ENCODE peak calls at places on chromosomes 5 and 9, in ten cellular contexts. L is erythroblast, Q is A549, F is heart left ventricle, S is IMR-90, C is transverse colon, K is tibial nerve, U is adrenal gland, W is breast epithelium, T is uterus. Z is an unnamed sample.

GRCh38 chr5:115484368-115484767 is 60.2 kb downstream of the FEM1C start:
- DNase-seq in C (no peak), S (no peak), K (no peak), U (no peak), W (no peak), T (no peak), F (no peak), L (no peak), Q (no peak), Z (no peak)

GRCh38 chr9:100601216-100601615 is 23.3 kb downstream of the CAVIN4 start:
- DNase-seq in Q (peak; percentile 54), W (no peak), S (peak; percentile 55), C (peak; percentile 49), L (peak; percentile 43), U (peak; percentile 62), T (no peak), F (no peak), K (no peak), Z (peak; percentile 63)

GRCh38 chr5:57277085-57277484 is 103.2 kb downstream of the GPBP1 start:
- DNase-seq in W (no peak), F (no peak), U (no peak), C (no peak), L (peak; percentile 20), S (peak; percentile 40), T (no peak), K (no peak), Q (peak; percentile 28), Z (peak; percentile 10)

GRCh38 chr5:153523196-153523595 is 32.7 kb downstream of the GRIA1 start:
- DNase-seq in K (no peak), Q (no peak), W (no peak), U (no peak), S (peak; percentile 51), T (no peak), L (no peak), F (no peak), C (no peak), Z (no peak)

GRCh38 chr9:1876891-1877496 is 138.2 kb upstream of the SMARCA2 start:
- DNase-seq in W (no peak), S (no peak), C (no peak), T (no peak), K (no peak), L (no peak), F (no peak), U (no peak), Q (no peak), Z (no peak)

GRCh38 chr9:134639994-134640393 is 1.6 kb upstream of the COL5A1 start:
- DNase-seq in L (no peak), U (no peak), T (no peak), W (no peak), S (no peak), Q (no peak), C (no peak), K (no peak), F (no peak), Z (no peak)

GRCh38 chr5:132459031-132459982 is 31.3 kb downstream of the IRF1 start:
- DNase-seq in T (no peak), K (no peak), W (no peak), U (peak; percentile 56), F (no peak), Q (no peak), S (peak; percentile 75), C (peak; percentile 60), L (peak; percentile 78), Z (no peak)

GRCh38 chr5:180099733-180100611 is 28.4 kb upstream of the RNF130 start:
- DNase-seq in L (no peak), U (no peak), T (no peak), W (no peak), F (no peak), Q (no peak), S (no peak), C (no peak), K (no peak), Z (no peak)

GRCh38 chr5:31554552-31554951 is 22.5 kb downstream of the C5orf22 start:
- DNase-seq in C (no peak), L (no peak), U (no peak), S (peak; percentile 37), F (no peak), K (no peak), W (no peak), T (no peak), Q (no peak), Z (no peak)

GRCh38 chr5:173477320-173478055 is 139.0 kb downstream of the BOD1 start:
- DNase-seq in T (no peak), U (no peak), S (peak; percentile 93), W (no peak), Q (no peak), F (no peak), L (no peak), C (no peak), K (no peak), Z (no peak)

GRCh38 chr5:172453206-172453985 is 929 bp downstream of the SH3PXD2B start:
- DNase-seq in L (no peak), U (peak; percentile 83), S (peak; percentile 74), Q (peak; percentile 75), K (no peak), F (no peak), W (no peak), T (peak; percentile 75), C (peak; percentile 43), Z (no peak)

GRCh38 chr5:172455087-172455381 is 709 bp upstream of the SH3PXD2B start:
- DNase-seq in Q (no peak), U (no peak), L (no peak), T (no peak), C (peak; percentile 10), W (no peak), K (no peak), S (no peak), F (no peak), Z (no peak)

GRCh38 chr5:172453986-172454354 is 355 bp downstream of the SH3PXD2B start:
- DNase-seq in S (no peak), W (no peak), Q (peak; percentile 27), L (no peak), U (peak; percentile 68), F (peak; percentile 60), T (peak; percentile 69), C (peak; percentile 42), K (no peak), Z (no peak)

GRCh38 chr5:172455511-172456061 is 1.3 kb upstream of the SH3PXD2B start:
- DNase-seq in S (peak; percentile 70), U (peak; percentile 76), Q (no peak), L (no peak), C (peak; percentile 9), F (peak; percentile 50), T (peak; percentile 62), K (no peak), W (no peak), Z (no peak)

GRCh38 chr5:172454355-172455086 is at the start of gene SH3PXD2B:
- DNase-seq in C (peak; percentile 65), L (peak; percentile 18), Q (peak; percentile 73), F (peak; percentile 77), K (no peak), T (peak; percentile 66), S (no peak), U (peak; percentile 83), W (no peak), Z (peak; percentile 61)
- TF ChIP-seq POLR2A in C (no peak), L (no peak), Q (peak; percentile 68), F (no peak), K (peak; percentile 88), T (peak; percentile 80), S (peak; percentile 24), U (peak; percentile 82), W (no peak), Z (peak; percentile 50)

GRCh38 chr5:140549237-140550144 is 2.0 kb downstream of the EIF4EBP3 start:
- DNase-seq in U (peak; percentile 82), K (no peak), L (peak; percentile 53), C (peak; percentile 81), T (peak; percentile 49), S (peak; percentile 41), Q (no peak), W (no peak), F (peak; percentile 67), Z (no peak)
- TF ChIP-seq POLR2A in U (no peak), K (no peak), L (peak; percentile 42), C (peak; percentile 36), T (no peak), S (no peak), Q (no peak), W (no peak), F (no peak), Z (no peak)

GRCh38 chr9:127586537-127586936 is 25.5 kb upstream of the STXBP1 start:
- DNase-seq in S (peak; percentile 76), K (peak; percentile 75), T (peak; percentile 89), F (peak; percentile 90), Q (peak; percentile 82), W (peak; percentile 81), C (peak; percentile 85), U (peak; percentile 95), L (peak; percentile 72), Z (no peak)
- TF ChIP-seq POLR2A in S (no peak), K (no peak), T (no peak), F (no peak), Q (no peak), W (no peak), C (no peak), U (no peak), L (no peak), Z (no peak)

GRCh38 chr9:136483589-136484152 is 831 bp upstream of the SEC16A start:
- DNase-seq in F (peak; percentile 94), S (peak; percentile 77), T (peak; percentile 87), K (peak; percentile 74), W (peak; percentile 86), C (peak; percentile 95), L (peak; percentile 93), Q (peak; percentile 91), U (peak; percentile 95), Z (peak; percentile 100)
- TF ChIP-seq POLR2A in F (no peak), S (no peak), T (peak; percentile 42), K (peak; percentile 70), W (no peak), C (peak; percentile 57), L (peak; percentile 74), Q (peak; percentile 69), U (peak; percentile 82), Z (peak; percentile 55)

DNA sequence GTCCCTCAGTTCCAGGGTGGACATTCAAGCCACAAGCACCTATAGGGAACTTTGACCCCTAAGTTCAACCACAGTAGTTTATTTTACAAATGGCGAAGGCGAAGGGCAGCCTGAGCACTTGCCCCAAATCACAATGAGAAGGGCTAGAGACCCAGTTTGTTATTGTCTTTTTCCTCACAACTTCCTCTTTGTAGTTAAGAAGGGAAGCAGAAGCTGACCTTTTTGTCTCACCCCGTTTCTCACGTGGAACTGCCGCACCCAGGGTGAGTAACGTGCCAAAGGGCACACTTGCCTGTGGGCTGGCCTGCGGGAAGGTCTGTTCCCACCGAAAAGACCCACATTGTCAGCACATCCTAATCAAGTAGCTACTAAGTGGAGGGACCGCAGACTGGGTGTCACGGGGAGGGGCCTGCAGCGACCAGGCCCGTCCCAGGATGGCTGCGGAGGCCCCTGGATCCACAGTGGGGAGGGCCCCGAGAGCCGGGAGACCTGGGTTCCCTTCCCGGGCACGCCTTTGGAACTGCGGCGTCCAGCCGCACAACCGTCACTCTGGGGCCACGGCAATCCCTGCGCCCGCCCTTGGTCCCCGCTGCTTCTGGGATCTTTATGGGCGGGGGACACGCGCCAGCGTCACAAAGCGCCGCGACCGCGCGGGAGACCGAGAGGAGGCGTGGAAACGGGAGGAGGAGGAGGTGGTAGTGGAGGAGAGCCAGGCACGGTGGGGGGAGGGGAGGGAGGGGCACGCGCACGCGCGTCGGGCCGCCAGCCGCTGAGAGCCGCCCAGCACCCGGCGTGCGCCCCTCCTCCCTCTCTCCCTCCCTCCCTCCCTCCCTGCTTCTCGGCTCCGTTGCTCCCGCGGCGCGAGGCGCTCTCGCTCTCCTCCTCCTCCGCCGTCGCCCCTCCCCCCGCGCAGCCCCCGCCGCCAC is at the start of gene UBE2R2:
- DNase-seq in Q (peak; percentile 95), C (peak; percentile 94), L (peak; percentile 94), W (peak; percentile 82), U (peak; percentile 96), S (peak; percentile 86), F (peak; percentile 95), T (peak; percentile 90), K (peak; percentile 85), Z (peak; percentile 71)
- TF ChIP-seq POLR2A in Q (peak; percentile 53), C (peak; percentile 91), L (peak; percentile 88), W (peak; percentile 48), U (peak; percentile 83), S (peak; percentile 81), F (no peak), T (peak; percentile 29), K (peak; percentile 85), Z (peak; percentile 23)

GRCh38 chr5:35771321-35771720 is 85.4 kb upstream of the IL7R start:
- DNase-seq in F (no peak), T (no peak), K (no peak), C (no peak), L (no peak), S (peak; percentile 97), Q (no peak), W (no peak), U (no peak), Z (no peak)
- TF ChIP-seq POLR2A in F (no peak), T (no peak), K (no peak), C (no peak), L (no peak), S (no peak), Q (no peak), W (no peak), U (no peak), Z (no peak)